ENCODE peak calls at places on chromosomes 6 and 20, in five cellular contexts. K is hepatocyte; Q is cardiac muscle cell; R is CD8-positive, alpha-beta T cell; S is psoas muscle. L is an unnamed sample.

GRCh38 chr6:161422710-161423109 is 148.8 kb upstream of the AGPAT4 start:
- DNase-seq in K (no peak), Q (no peak), R (no peak), S (no peak), L (no peak)

GRCh38 chr6:150876598-150876997 is 11.1 kb downstream of the MTHFD1L start:
- DNase-seq in K (no peak), Q (no peak), R (no peak), S (peak; percentile 77), L (no peak)

GRCh38 chr6:127997472-127998164 is 96.8 kb upstream of the THEMIS start:
- DNase-seq in K (no peak), Q (no peak), R (no peak), S (no peak), L (no peak)

GRCh38 chr20:56439784-56440291 is 27.8 kb downstream of the CASS4 start:
- DNase-seq in K (peak; percentile 30), Q (no peak), R (peak; percentile 54), S (no peak), L (no peak)

GRCh38 chr20:44467289-44467883 is 8.3 kb upstream of the TTPAL start:
- DNase-seq in K (peak; percentile 44), Q (peak; percentile 8), R (no peak), S (peak; percentile 89), L (no peak)

GRCh38 chr20:64080813-64081619 is 1.1 kb downstream of the OPRL1 start:
- DNase-seq in K (no peak), Q (no peak), R (no peak), S (no peak), L (no peak)

GRCh38 chr6:91436448-91436847 is 849.6 kb upstream of the MAP3K7 start:
- DNase-seq in K (no peak), Q (no peak), R (no peak), S (no peak), L (no peak)

GRCh38 chr20:46063652-46064054 is 26.1 kb downstream of the NCOA5 start:
- DNase-seq in K (no peak), Q (no peak), R (no peak), S (no peak), L (no peak)

GRCh38 chr20:31652917-31653385 is 15.2 kb downstream of the COX4I2 start:
- DNase-seq in K (no peak), Q (no peak), R (no peak), S (no peak), L (no peak)

GRCh38 chr20:33005132-33005566 is 916 bp upstream of the SUN5 start:
- DNase-seq in K (no peak), Q (no peak), R (no peak), S (no peak), L (peak; percentile 43)

GRCh38 chr20:31569163-31570020 is 35.7 kb upstream of the ID1 start:
- DNase-seq in K (peak; percentile 80), Q (peak; percentile 62), R (peak; percentile 79), S (peak; percentile 72), L (no peak)

GRCh38 chr6:161186173-161186769 is 87.6 kb downstream of the AGPAT4 start:
- DNase-seq in K (no peak), Q (no peak), R (no peak), S (peak; percentile 61), L (no peak)

GRCh38 chr6:145761584-145761983 is 26.3 kb upstream of the EPM2A start:
- DNase-seq in K (no peak), Q (no peak), R (no peak), S (no peak), L (no peak)

GRCh38 chr6:474454-475185 is 83.1 kb downstream of the IRF4 start:
- DNase-seq in K (no peak), Q (no peak), R (peak; percentile 87), S (no peak), L (no peak)

GRCh38 chr20:20666359-20666758 is 46.1 kb downstream of the RALGAPA2 start:
- DNase-seq in K (no peak), Q (no peak), R (no peak), S (no peak), L (no peak)

GRCh38 chr6:21331221-21331620 is 262.3 kb upstream of the SOX4 start:
- DNase-seq in K (no peak), Q (no peak), R (no peak), S (no peak), L (no peak)

GRCh38 chr6:113299526-113299925 is 557.6 kb upstream of the MARCKS start:
- DNase-seq in K (no peak), Q (no peak), R (no peak), S (no peak), L (no peak)

GRCh38 chr6:40947876-40948514 is 91.0 kb downstream of the UNC5CL start:
- DNase-seq in K (no peak), Q (no peak), R (no peak), S (no peak), L (peak; percentile 16)

GRCh38 chr20:33298391-33298790 is 15.4 kb downstream of the BPIFB1 start:
- DNase-seq in K (no peak), Q (no peak), R (no peak), S (no peak), L (no peak)

GRCh38 chr6:114277220-114277619 is 65.6 kb downstream of the HS3ST5 start:
- DNase-seq in K (no peak), Q (no peak), R (no peak), S (no peak), L (no peak)

GRCh38 chr20:62772618-62772993 is 23.7 kb upstream of the MRGBP start:
- DNase-seq in K (no peak), Q (no peak), R (no peak), S (no peak), L (no peak)

GRCh38 chr6:39227476-39227875 is 1.8 kb downstream of the KCNK5 start:
- DNase-seq in K (no peak), Q (no peak), R (no peak), S (no peak), L (no peak)

GRCh38 chr6:132357120-132357519 is 44.2 kb downstream of the MOXD1 start:
- DNase-seq in K (no peak), Q (no peak), R (no peak), S (no peak), L (no peak)

GRCh38 chr6:84770521-84770920 is 6.1 kb upstream of the TBX18 start:
- DNase-seq in K (no peak), Q (no peak), R (no peak), S (no peak), L (no peak)

GRCh38 chr6:107132330-107132954 is 17.1 kb upstream of the BEND3 start:
- DNase-seq in K (peak; percentile 45), Q (peak; percentile 46), R (no peak), S (no peak), L (no peak)

GRCh38 chr6:107128175-107128574 is 12.9 kb upstream of the BEND3 start:
- DNase-seq in K (no peak), Q (no peak), R (no peak), S (no peak), L (no peak)

GRCh38 chr6:107125771-107126170 is 10.5 kb upstream of the BEND3 start:
- DNase-seq in K (no peak), Q (no peak), R (no peak), S (no peak), L (no peak)

GRCh38 chr6:107128577-107128976 is 13.3 kb upstream of the BEND3 start:
- DNase-seq in K (no peak), Q (peak; percentile 24), R (no peak), S (no peak), L (no peak)

DNA sequence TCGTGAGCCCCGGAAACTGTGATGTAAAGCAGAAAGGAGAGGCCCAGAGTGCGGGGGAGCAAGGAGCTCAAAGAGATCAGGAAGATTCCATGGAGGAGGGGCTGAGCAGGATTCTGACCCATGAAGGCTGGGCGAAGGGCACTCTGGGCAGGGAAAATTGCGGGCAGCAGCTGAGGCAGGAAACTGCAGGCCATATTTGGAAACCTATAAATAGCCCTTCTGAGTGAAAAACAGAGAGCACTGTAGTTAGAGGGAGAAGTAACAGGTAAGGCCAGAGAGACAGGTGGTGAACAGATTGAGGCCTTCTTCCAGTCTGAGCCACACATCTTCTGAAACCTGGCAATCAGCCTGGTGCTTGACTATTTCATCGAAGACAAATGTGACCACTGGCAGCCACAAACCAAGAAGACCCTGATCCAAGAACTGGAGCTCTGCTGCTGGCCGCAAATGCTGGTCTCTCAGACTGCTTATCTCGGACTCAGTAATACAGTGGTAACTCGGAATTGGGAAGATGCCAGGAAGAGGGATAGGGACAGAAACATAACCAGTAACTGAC is 14.1 kb upstream of the BEND3 start:
- DNase-seq in K (peak; percentile 27), Q (peak; percentile 41), R (peak; percentile 15), S (no peak), L (no peak)
- H3K9me3 ChIP-seq in K (no peaks in the 10 kb centered on the region), Q (no peaks in the 10 kb centered on the region), R (no peaks in the 10 kb centered on the region), S (no peaks in the 10 kb centered on the region), L (no peaks in the 10 kb centered on the region)

GRCh38 chr6:2118136-2118535 is 127.3 kb downstream of the GMDS start:
- DNase-seq in K (no peak), Q (no peak), R (no peak), S (no peak), L (no peak)
- H3K9me3 ChIP-seq in K (no peaks in the 10 kb centered on the region), Q (no peaks in the 10 kb centered on the region), R (no peaks in the 10 kb centered on the region), S (no peaks in the 10 kb centered on the region), L (no peaks in the 10 kb centered on the region)

GRCh38 chr6:4788953-4789584 is 12.9 kb downstream of the CDYL start:
- DNase-seq in K (no peak), Q (no peak), R (no peak), S (no peak), L (no peak)
- H3K9me3 ChIP-seq in K (no peaks in the 10 kb centered on the region), Q (no peaks in the 10 kb centered on the region), R (no peaks in the 10 kb centered on the region), S (no peaks in the 10 kb centered on the region), L (no peaks in the 10 kb centered on the region)

GRCh38 chr6:118579786-118580185 is 31.7 kb downstream of the PLN start:
- DNase-seq in K (no peak), Q (no peak), R (no peak), S (no peak), L (no peak)
- H3K9me3 ChIP-seq in K (no peaks in the 10 kb centered on the region), Q (no peaks in the 10 kb centered on the region), R (peaks cover 6% of the 10 kb centered on the region), S (peaks cover 27% of the 10 kb centered on the region), L (no peaks in the 10 kb centered on the region)

GRCh38 chr6:44974511-44974910 is 353.6 kb upstream of the RUNX2 start:
- DNase-seq in K (no peak), Q (no peak), R (no peak), S (no peak), L (no peak)

GRCh38 chr6:44980841-44981240 is 347.3 kb upstream of the RUNX2 start:
- DNase-seq in K (no peak), Q (no peak), R (no peak), S (no peak), L (no peak)

GRCh38 chr6:44976677-44977405 is 351.3 kb upstream of the RUNX2 start:
- DNase-seq in K (no peak), Q (no peak), R (no peak), S (no peak), L (no peak)

GRCh38 chr6:44972710-44973109 is 355.4 kb upstream of the RUNX2 start:
- DNase-seq in K (no peak), Q (no peak), R (no peak), S (no peak), L (no peak)

GRCh38 chr6:44977406-44977740 is 350.8 kb upstream of the RUNX2 start:
- DNase-seq in K (no peak), Q (no peak), R (no peak), S (no peak), L (no peak)
- H3K9me3 ChIP-seq in K (no peaks in the 10 kb centered on the region), Q (no peaks in the 10 kb centered on the region), R (no peaks in the 10 kb centered on the region), S (no peaks in the 10 kb centered on the region), L (no peaks in the 10 kb centered on the region)